ENCODE peak calls at places on chromosomes 1 and 21, in four cellular contexts. P is SK-N-SH, S is K562, F is H1. T is an unnamed sample.

GRCh38 chr1:7069888-7070287 is 284.6 kb downstream of the CAMTA1 start:
- DNase-seq in F (peak; percentile 70), S (no peak), P (peak; percentile 63), T (peak; percentile 76)

GRCh38 chr1:203051841-203052324 is 25.6 kb downstream of the PPFIA4 start:
- DNase-seq in F (no peak), P (peak; percentile 87), S (no peak), T (no peak)

GRCh38 chr1:218344814-218345672 is at the start of gene TGFB2:
- DNase-seq in P (no peak), S (peak; percentile 55), F (no peak), T (no peak)

GRCh38 chr1:181190362-181191035 is 102.0 kb downstream of the IER5 start:
- DNase-seq in F (no peak), S (no peak), P (no peak), T (no peak)

GRCh38 chr21:14541840-14542495 is 4.1 kb downstream of the SAMSN1 start:
- DNase-seq in P (no peak), S (no peak), F (no peak), T (no peak)

GRCh38 chr1:176989754-176990153 is 174.8 kb downstream of the ASTN1 start:
- DNase-seq in F (no peak), P (no peak), S (no peak), T (no peak)

GRCh38 chr1:19644761-19645543 is 841 bp downstream of the NBL1 start:
- DNase-seq in S (peak; percentile 37), P (peak; percentile 77), F (peak; percentile 71), T (peak; percentile 51)

GRCh38 chr1:97270508-97271307 is 549.1 kb downstream of the PTBP2 start:
- DNase-seq in S (no peak), P (peak; percentile 7), F (no peak), T (no peak)

GRCh38 chr1:179296356-179296755 is 2.8 kb downstream of the SOAT1 start:
- DNase-seq in P (no peak), S (no peak), F (no peak), T (no peak)

GRCh38 chr1:161216945-161217712 is 2.0 kb downstream of the FCER1G start:
- DNase-seq in F (no peak), S (no peak), P (no peak), T (no peak)

GRCh38 chr21:15140321-15141019 is 75.7 kb upstream of the NRIP1 start:
- DNase-seq in S (no peak), P (no peak), F (no peak), T (no peak)

GRCh38 chr1:226708342-226708780 is 30.7 kb downstream of the ITPKB start:
- DNase-seq in F (no peak), P (no peak), S (no peak), T (no peak)

GRCh38 chr1:180184041-180184440 is 29.4 kb downstream of the QSOX1 start:
- DNase-seq in S (no peak), F (no peak), P (no peak), T (no peak)

GRCh38 chr1:35935436-35935835 is 4.5 kb downstream of the AGO3 start:
- DNase-seq in P (peak; percentile 31), F (no peak), S (peak; percentile 35), T (no peak)

GRCh38 chr1:162316187-162316586 is 60.5 kb downstream of the SPATA46 start:
- DNase-seq in S (no peak), P (no peak), F (no peak), T (no peak)

GRCh38 chr1:183185941-183186490 is at the start of gene LAMC2:
- DNase-seq in S (no peak), P (no peak), F (peak; percentile 85), T (peak; percentile 83)

GRCh38 chr1:84164156-84164555 is 20.1 kb downstream of the PRKACB start:
- DNase-seq in S (no peak), F (no peak), P (no peak), T (no peak)

GRCh38 chr1:200272669-200273068 is 137.2 kb downstream of the ZNF281 start:
- DNase-seq in F (no peak), S (no peak), P (no peak), T (no peak)

GRCh38 chr1:168279253-168279652 is 1.4 kb upstream of the TBX19 start:
- DNase-seq in F (no peak), S (no peak), P (no peak), T (no peak)

GRCh38 chr1:154546264-154547043 is 12.0 kb downstream of the UBE2Q1 start:
- DNase-seq in P (peak; percentile 88), F (peak; percentile 73), S (peak; percentile 78), T (peak; percentile 82)

GRCh38 chr1:112527266-112528010 is 18.7 kb downstream of the WNT2B start:
- DNase-seq in P (no peak), S (no peak), F (no peak), T (no peak)

GRCh38 chr1:32612189-32612881 is 38.0 kb downstream of the ZBTB8OS start:
- DNase-seq in F (peak; percentile 96), S (peak; percentile 71), P (peak; percentile 94), T (peak; percentile 90)

GRCh38 chr1:107767156-107767582 is 197.8 kb downstream of the VAV3 start:
- DNase-seq in S (no peak), F (no peak), P (no peak), T (no peak)

GRCh38 chr1:150575518-150576366 is 3.7 kb downstream of the MCL1 start:
- DNase-seq in F (no peak), S (no peak), P (no peak), T (no peak)

GRCh38 chr1:180720753-180721152 is 88.9 kb downstream of the XPR1 start:
- DNase-seq in F (no peak), S (no peak), P (no peak), T (no peak)

GRCh38 chr1:214579183-214579582 is 23.8 kb upstream of the CENPF start:
- DNase-seq in P (no peak), S (no peak), F (no peak), T (no peak)

GRCh38 chr21:44931501-44932365 is 8.1 kb upstream of the SLX9 start:
- DNase-seq in F (no peak), S (no peak), P (no peak), T (no peak)

GRCh38 chr21:21268061-21268471 is 269.9 kb downstream of the NCAM2 start:
- DNase-seq in F (no peak), P (no peak), S (peak; percentile 4), T (no peak)

GRCh38 chr1:112011231-112011630 is 21.8 kb upstream of the KCND3 start:
- DNase-seq in P (no peak), F (no peak), S (no peak), T (no peak)

GRCh38 chr1:200302192-200302892 is 107.5 kb downstream of the ZNF281 start:
- DNase-seq in P (peak; percentile 66), F (peak; percentile 64), S (no peak), T (peak; percentile 29)

GRCh38 chr1:165884690-165885304 is 57.4 kb downstream of the UCK2 start:
- DNase-seq in F (no peak), S (no peak), P (no peak), T (no peak)

GRCh38 chr21:25461730-25462129 is 145.6 kb downstream of the MRPL39 start:
- DNase-seq in P (no peak), S (no peak), F (no peak), T (no peak)

GRCh38 chr1:235513495-235514366 is 9.5 kb upstream of the B3GALNT2 start:
- DNase-seq in F (no peak), P (peak; percentile 55), S (peak; percentile 54), T (no peak)

GRCh38 chr1:52928083-52928404 is 968 bp downstream of the SCP2 start:
- DNase-seq in S (no peak), P (no peak), F (no peak), T (no peak)

GRCh38 chr1:52927219-52928082 is at the start of gene SCP2:
- DNase-seq in P (peak; percentile 85), F (peak; percentile 85), S (peak; percentile 89), T (peak; percentile 80)

GRCh38 chr1:52929019-52929418 is 1.9 kb downstream of the SCP2 start:
- DNase-seq in P (no peak), S (no peak), F (no peak), T (no peak)

GRCh38 chr1:52926864-52927218 is 235 bp upstream of the SCP2 start:
- DNase-seq in F (no peak), S (no peak), P (no peak), T (no peak)

DNA sequence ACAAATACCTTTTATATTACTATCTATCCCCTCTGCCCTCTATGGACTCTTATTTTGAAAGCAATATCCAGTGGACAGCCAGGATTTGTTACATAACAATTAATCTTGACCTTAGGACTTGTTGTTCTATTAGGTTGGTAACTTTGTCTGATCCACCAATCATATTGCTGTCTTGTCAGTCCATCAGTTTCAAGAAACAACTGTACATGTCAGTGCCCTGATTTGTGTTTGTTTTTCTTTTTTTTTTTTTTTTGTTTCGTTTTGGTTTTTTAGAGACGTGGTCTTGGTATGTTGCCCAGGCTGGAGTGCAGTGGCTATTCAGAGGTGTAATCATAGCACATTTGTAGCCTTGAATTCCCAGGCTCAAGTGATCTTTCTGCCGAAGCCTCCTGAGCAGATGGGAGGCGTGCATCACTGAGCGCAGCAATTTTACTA is 1.5 kb upstream of the SCP2 start:
- DNase-seq in P (no peak), S (no peak), F (no peak), T (no peak)
- TF ChIP-seq TEAD4 in P (no peak), S (no peak), F (no peak), T (no peak)

GRCh38 chr1:184354719-184355118 is 32.1 kb upstream of the C1orf21 start:
- DNase-seq in P (no peak), F (no peak), S (no peak), T (no peak)
- TF ChIP-seq TEAD4 in P (no peak), F (no peak), S (no peak), T (no peak)

GRCh38 chr1:195709821-195710220 is 898.4 kb downstream of the KCNT2 start:
- DNase-seq in F (no peak), S (no peak), P (no peak), T (no peak)

GRCh38 chr1:195715652-195716051 is 892.6 kb downstream of the KCNT2 start:
- DNase-seq in P (no peak), S (no peak), F (no peak), T (no peak)

GRCh38 chr1:195717651-195718050 is 890.6 kb downstream of the KCNT2 start:
- DNase-seq in S (no peak), F (no peak), P (peak; percentile 40), T (no peak)

DNA sequence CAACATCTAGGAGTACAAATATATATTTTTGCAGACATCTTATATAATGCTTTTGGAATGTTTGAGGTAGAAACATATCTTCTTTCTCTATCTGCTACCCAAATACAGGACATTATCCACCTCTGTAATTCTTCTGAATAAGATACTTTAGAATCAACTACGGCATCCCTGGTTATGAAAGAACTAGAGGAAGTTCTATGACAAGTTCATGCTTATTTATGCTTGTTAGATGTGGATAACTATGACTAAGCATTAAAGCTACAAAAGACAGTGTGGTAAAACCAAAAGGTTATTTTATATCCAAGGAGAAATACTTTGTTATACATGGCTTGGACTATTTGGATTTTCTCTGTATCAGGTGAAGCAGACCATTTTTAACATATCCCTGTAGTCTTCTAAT is 894.0 kb downstream of the KCNT2 start:
- DNase-seq in P (no peak), F (no peak), S (no peak), T (no peak)
- TF ChIP-seq TEAD4 in P (no peak), F (no peak), S (no peak), T (no peak)

GRCh38 chr1:109275706-109276345 is 7.1 kb downstream of the PSRC1 start:
- DNase-seq in F (no peak), S (peak; percentile 63), P (peak; percentile 71), T (no peak)

GRCh38 chr1:109274533-109275476 is 8.1 kb downstream of the PSRC1 start:
- DNase-seq in S (peak; percentile 78), F (no peak), P (peak; percentile 65), T (no peak)

GRCh38 chr1:109279615-109280278 is 3.2 kb downstream of the PSRC1 start:
- DNase-seq in S (peak; percentile 55), P (no peak), F (no peak), T (no peak)

GRCh38 chr1:109280768-109281356 is 2.1 kb downstream of the PSRC1 start:
- DNase-seq in F (no peak), S (no peak), P (no peak), T (no peak)

GRCh38 chr1:109277434-109278204 is 5.3 kb downstream of the PSRC1 start:
- DNase-seq in P (peak; percentile 88), F (peak; percentile 94), S (peak; percentile 91), T (peak; percentile 91)
- TF ChIP-seq TEAD4 in P (no peak), F (no peak), S (no peak), T (no peak)

T was measured in WTC11.